ENCODE peak calls at places on chromosomes 3 and 15, in ten cellular contexts. L is cardiac muscle cell; M is heart left ventricle; P is hepatocyte; T is tibial nerve; U is naive thymus-derived CD4-positive, alpha-beta T cell; K is DND-41; X is pancreas; B is colonic mucosa; H is ovary. I is an unnamed sample. For H3K9me3 and H3K4me1, the result is how much of the 10 kb centered on the place peaks cover.

GRCh38 chr3:11739123-11739522 is 95.4 kb upstream of the VGLL4 start:
- DNase-seq in L (no peak), M (no peak), P (no peak), T (no peak), U (no peak), K (no peak), X (no peak), B (no peak), H (no peak), I (no peak)

GRCh38 chr3:31295150-31295765 is 237.5 kb upstream of the STT3B start:
- DNase-seq in L (no peak), M (no peak), P (no peak), T (no peak), U (no peak), K (no peak), X (no peak), B (no peak), H (no peak), I (no peak)

GRCh38 chr15:98581715-98582114 is 66.6 kb upstream of the IGF1R start:
- DNase-seq in L (peak), M (no peak), P (no peak), T (no peak), U (peak), K (no peak), X (no peak), B (no peak), H (no peak), I (no peak)

GRCh38 chr3:42031808-42032475 is 59.2 kb upstream of the TRAK1 start:
- DNase-seq in L (peak), M (no peak), P (no peak), T (no peak), U (no peak), K (no peak), X (no peak), B (peak), H (no peak), I (no peak)

GRCh38 chr3:147390589-147391569 is 15.5 kb downstream of the ZIC4 start:
- DNase-seq in L (no peak), M (no peak), P (no peak), T (no peak), U (no peak), K (no peak), X (no peak), B (no peak), H (no peak), I (no peak)

GRCh38 chr15:42955518-42955917 is 34.9 kb upstream of the TTBK2 start:
- DNase-seq in L (no peak), M (no peak), P (no peak), T (no peak), U (no peak), K (no peak), X (no peak), B (no peak), H (no peak), I (no peak)

GRCh38 chr3:40196966-40197365 is 112.5 kb upstream of the EIF1B start:
- DNase-seq in L (no peak), M (no peak), P (no peak), T (no peak), U (no peak), K (no peak), X (no peak), B (no peak), H (no peak), I (no peak)

GRCh38 chr3:14839236-14839635 is 20.5 kb downstream of the FGD5 start:
- DNase-seq in L (no peak), M (no peak), P (no peak), T (no peak), U (no peak), K (peak), X (no peak), B (no peak), H (no peak), I (no peak)

GRCh38 chr3:108150200-108150599 is 59.4 kb upstream of the CD47 start:
- DNase-seq in L (no peak), M (no peak), P (no peak), T (no peak), U (no peak), K (no peak), X (no peak), B (no peak), H (no peak), I (no peak)

GRCh38 chr15:49831206-49831965 is 210.5 kb downstream of the DTWD1 start:
- DNase-seq in L (no peak), M (peak), P (peak), T (peak), U (no peak), K (no peak), X (peak), B (no peak), H (no peak), I (no peak)

GRCh38 chr15:29124581-29125381 is 144.8 kb downstream of the NSMCE3 start:
- DNase-seq in L (no peak), M (no peak), P (no peak), T (no peak), U (no peak), K (no peak), X (no peak), B (no peak), H (no peak), I (no peak)

GRCh38 chr15:81273855-81274254 is 50.1 kb downstream of the STARD5 start:
- DNase-seq in L (no peak), M (no peak), P (no peak), T (no peak), U (no peak), K (no peak), X (no peak), B (no peak), H (no peak), I (no peak)
- H3K9me3 ChIP-seq in L (under half), M (under half), P (under half), T (under half), U (under half), K (under half), X (under half), B (under half), H (under half), I (under half)

GRCh38 chr3:32349184-32349583 is 42.5 kb upstream of the CMTM7 start:
- DNase-seq in L (no peak), M (no peak), P (no peak), T (no peak), U (no peak), K (no peak), X (no peak), B (no peak), H (no peak), I (no peak)

GRCh38 chr3:32347286-32348125 is 44.1 kb upstream of the CMTM7 start:
- DNase-seq in L (peak), M (peak), P (peak), T (no peak), U (no peak), K (no peak), X (no peak), B (peak), H (no peak), I (no peak)
- H3K27ac ChIP-seq in L (peak), M (no peak), P (peak), T (no peak), U (no peak), K (no peak), X (no peak), B (no peak), H (no peak), I (no peak)

DNA sequence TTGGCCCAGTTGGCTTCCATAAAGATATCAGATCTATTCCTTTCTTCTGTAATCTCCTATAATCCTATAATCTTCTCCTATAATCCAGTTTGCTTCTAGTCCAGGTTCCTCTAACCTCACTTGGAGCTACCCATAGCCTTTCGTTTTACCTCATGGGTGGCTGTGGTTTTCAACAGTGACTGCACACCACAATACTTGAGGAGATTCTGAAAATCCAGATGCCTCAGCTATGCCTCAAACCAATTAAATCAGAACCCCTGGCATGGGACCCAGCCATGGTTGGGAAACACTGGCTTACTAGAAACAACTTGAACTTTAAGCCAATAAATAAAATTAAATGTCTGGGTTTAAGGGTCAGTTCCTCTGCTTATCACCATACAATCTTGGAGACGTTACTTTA is 86.1 kb upstream of the NTRK3 start:
- DNase-seq in L (no peak), M (no peak), P (no peak), T (no peak), U (no peak), K (no peak), X (no peak), B (no peak), H (no peak), I (no peak)
- H3K4me1 ChIP-seq in L (under half), M (under half), P (under half), T (under half), U (under half), K (under half), X (under half), B (under half), H (under half), I (under half)

DNA sequence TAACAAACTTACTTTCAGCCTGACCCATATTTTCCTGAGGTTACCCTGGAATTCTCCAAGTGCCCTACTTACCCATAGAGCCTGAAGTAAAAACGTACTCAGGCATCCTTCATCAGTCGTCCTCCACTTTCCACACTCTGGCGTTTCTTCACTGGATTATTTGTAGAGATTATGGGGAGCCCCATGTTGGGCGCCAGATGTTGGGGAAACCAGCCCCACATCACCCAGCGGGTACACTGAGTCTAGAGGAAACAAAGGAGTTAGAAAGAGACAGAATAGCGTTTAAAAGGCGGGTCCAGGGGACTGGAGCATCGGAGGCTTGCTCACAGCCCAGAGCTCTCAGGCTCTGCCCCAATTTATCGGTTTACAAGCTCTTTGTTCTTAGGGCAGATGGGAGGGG is 9.7 kb upstream of the SLC28A2 start:
- DNase-seq in L (no peak), M (no peak), P (no peak), T (no peak), U (peak), K (peak), X (no peak), B (no peak), H (no peak), I (no peak)
- H3K9me3 ChIP-seq in L (under half), M (under half), P (under half), T (under half), U (half or more), K (under half), X (under half), B (under half), H (under half), I (under half)

GRCh38 chr3:197353001-197353866 is 54.8 kb upstream of the DLG1 start:
- DNase-seq in L (no peak), M (no peak), P (no peak), T (no peak), U (no peak), K (no peak), X (no peak), B (no peak), H (no peak), I (no peak)
- H3K27ac ChIP-seq in L (no peak), M (peak), P (peak), T (no peak), U (no peak), K (no peak), X (no peak), B (no peak), H (no peak), I (no peak)